ENCODE peak calls at places on chromosome 7, in four cellular contexts. B is pons, J is T1000, S is SIG-M5. T is an unnamed sample.

GRCh38 chr7:132547806-132548205 is 28.5 kb downstream of the PLXNA4 start:
- DNase-seq in B (no peak), J (no peak), S (no peak), T (no peak)

GRCh38 chr7:5831196-5831595 is 49.4 kb upstream of the OCM start:
- DNase-seq in S (no peak), J (no peak), B (no peak), T (no peak)

GRCh38 chr7:75937958-75938786 is 23.2 kb downstream of the POR start:
- DNase-seq in J (peak), B (peak), S (no peak), T (peak)

GRCh38 chr7:74040101-74040790 is 12.3 kb downstream of the ELN start:
- DNase-seq in S (no peak), J (no peak), B (no peak), T (no peak)

GRCh38 chr7:22357311-22358175 is 589 bp upstream of the RAPGEF5 start:
- DNase-seq in B (no peak), S (no peak), J (no peak), T (no peak)

GRCh38 chr7:25846722-25847121 is 305.3 kb upstream of the NFE2L3 start:
- DNase-seq in J (no peak), B (peak), S (no peak), T (peak)

GRCh38 chr7:155448632-155449007 is 9.3 kb upstream of the EN2 start:
- DNase-seq in S (no peak), J (no peak), B (no peak), T (no peak)

GRCh38 chr7:68562323-68562899 is 1035.9 kb upstream of the AUTS2 start:
- DNase-seq in J (no peak), S (no peak), B (no peak), T (no peak)

GRCh38 chr7:151905766-151906165 is 28.9 kb upstream of the PRKAG2 start:
- DNase-seq in B (no peak), J (no peak), S (no peak), T (no peak)

GRCh38 chr7:116687801-116688201 is 15.8 kb downstream of the MET start:
- DNase-seq in S (no peak), B (no peak), J (no peak), T (no peak)

GRCh38 chr7:84611391-84611790 is 416.8 kb upstream of the SEMA3A start:
- DNase-seq in S (no peak), B (no peak), J (no peak), T (no peak)

GRCh38 chr7:117237646-117238045 is 85.2 kb downstream of the WNT2 start:
- DNase-seq in J (no peak), B (no peak), S (no peak), T (no peak)

GRCh38 chr7:25906760-25907159 is 245.2 kb upstream of the NFE2L3 start:
- DNase-seq in S (no peak), J (no peak), B (no peak), T (no peak)

GRCh38 chr7:131537581-131537980 is 18.8 kb downstream of the PODXL start:
- DNase-seq in J (no peak), S (no peak), B (no peak), T (no peak)

GRCh38 chr7:26910221-26910620 is 45.8 kb upstream of the SKAP2 start:
- DNase-seq in S (no peak), B (no peak), J (peak), T (no peak)

GRCh38 chr7:67992287-67992686 is 995.7 kb downstream of the TYW1 start:
- DNase-seq in S (no peak), J (no peak), B (no peak), T (no peak)

GRCh38 chr7:152572101-152572500 is 103.8 kb downstream of the XRCC2 start:
- DNase-seq in J (no peak), B (no peak), S (no peak), T (no peak)

GRCh38 chr7:16399265-16399801 is 22.0 kb downstream of the CRPPA start:
- DNase-seq in J (peak), B (no peak), S (no peak), T (no peak)

GRCh38 chr7:28729685-28730084 is 228.4 kb downstream of the TRIL start:
- DNase-seq in J (no peak), B (no peak), S (no peak), T (no peak)

GRCh38 chr7:138243430-138243829 is 167.2 kb downstream of the AKR1D1 start:
- DNase-seq in B (no peak), S (no peak), J (no peak), T (no peak)

GRCh38 chr7:23247602-23248335 is 1.2 kb downstream of the GPNMB start:
- DNase-seq in S (peak), B (peak), J (no peak), T (no peak)